ENCODE peak calls at places on chromosomes 1 and 21, in seven cellular contexts. Y, X, U, W, F, B and O are unnamed samples.

GRCh38 chr1:154609398-154610380 is 1.7 kb upstream of the ADAR start:
- DNase-seq in X (no peak), U (peak), F (no peak), W (peak), B (no peak), Y (no peak), O (no peak)

GRCh38 chr1:24385160-24385939 is 28.2 kb downstream of the STPG1 start:
- DNase-seq in U (peak), X (no peak), W (no peak), F (peak), B (peak), Y (no peak), O (no peak)

GRCh38 chr21:43740497-43741156 is 21.7 kb downstream of the PDXK start:
- DNase-seq in Y (no peak), W (no peak), B (no peak), F (peak), X (peak), U (no peak), O (no peak)

GRCh38 chr1:217149791-217150190 is 426.6 kb upstream of the ESRRG start:
- DNase-seq in F (no peak), Y (no peak), W (no peak), B (no peak), X (no peak), U (no peak), O (no peak)

GRCh38 chr1:97920275-97920831 is 481 bp downstream of the DPYD start:
- DNase-seq in B (peak), U (no peak), F (no peak), Y (no peak), X (no peak), W (no peak), O (peak)

GRCh38 chr21:16588433-16588860 is 858.7 kb downstream of the USP25 start:
- DNase-seq in F (peak), X (peak), Y (no peak), B (no peak), U (no peak), W (no peak), O (no peak)

GRCh38 chr1:100627018-100627716 is 89.2 kb downstream of the GPR88 start:
- DNase-seq in F (no peak), W (no peak), B (no peak), X (no peak), Y (no peak), U (no peak), O (no peak)

GRCh38 chr1:2875677-2876531 is 74.4 kb upstream of the TTC34 start:
- DNase-seq in F (peak), Y (no peak), W (no peak), X (no peak), B (peak), U (no peak), O (no peak)

GRCh38 chr1:201732351-201732750 is 96.6 kb upstream of the IPO9 start:
- DNase-seq in F (no peak), B (no peak), Y (no peak), X (no peak), W (no peak), U (no peak), O (no peak)

GRCh38 chr1:192190066-192190465 is 31.8 kb downstream of the RGS18 start:
- DNase-seq in B (no peak), Y (no peak), X (no peak), W (no peak), F (no peak), U (no peak), O (no peak)

GRCh38 chr21:17798796-17799195 is 20.4 kb downstream of the C21orf91 start:
- DNase-seq in F (no peak), X (no peak), B (no peak), W (no peak), Y (no peak), U (no peak), O (no peak)

GRCh38 chr1:233166896-233167295 is 128.6 kb downstream of the PCNX2 start:
- DNase-seq in W (no peak), X (no peak), Y (no peak), U (no peak), B (no peak), F (no peak), O (no peak)